ENCODE peak calls at places on chromosomes 11 and 22, in nine cellular contexts. F is choroid plexus epithelial cell, B is Calu3, W is AG10803, R is breast epithelium, D is HFFc6, O is nephron progenitor cell, H is astrocyte of the spinal cord, T is WTC11. E is an unnamed sample.

GRCh38 chr11:118610773-118611432 is 3.5 kb downstream of the PHLDB1 start:
- DNase-seq in F (peak), D (peak), O (peak), T (peak), R (peak), H (peak), B (peak), W (peak), E (peak)

GRCh38 chr22:19674929-19675253 is 39.4 kb upstream of the SEPTIN5 start:
- DNase-seq in W (no peak), R (no peak), H (no peak), O (no peak), D (no peak), B (no peak), T (no peak), F (no peak), E (no peak)

GRCh38 chr11:132632641-132633124 is 899.6 kb downstream of the OPCML start:
- DNase-seq in F (peak), R (no peak), O (no peak), T (no peak), D (peak), H (peak), B (no peak), W (peak), E (no peak)

GRCh38 chr11:71153005-71153395 is 99.4 kb downstream of the SHANK2 start:
- DNase-seq in T (peak), R (no peak), W (no peak), D (no peak), B (peak), O (peak), H (peak), F (peak), E (no peak)

GRCh38 chr11:69915501-69916250 is 96.5 kb upstream of the FGF3 start:
- DNase-seq in H (peak), W (peak), F (peak), R (peak), D (peak), O (peak), B (peak), T (peak), E (peak)

GRCh38 chr11:14370496-14370895 is 11.5 kb upstream of the RRAS2 start:
- DNase-seq in W (no peak), T (no peak), R (no peak), D (no peak), O (no peak), H (no peak), B (no peak), F (no peak), E (no peak)

GRCh38 chr11:133163463-133164419 is 368.6 kb downstream of the OPCML start:
- DNase-seq in W (peak), F (peak), B (peak), D (peak), H (peak), R (no peak), T (no peak), O (peak), E (no peak)

GRCh38 chr22:19679476-19680099 is 34.7 kb upstream of the SEPTIN5 start:
- DNase-seq in F (no peak), T (peak), O (peak), D (no peak), B (peak), R (no peak), W (peak), H (no peak), E (peak)

GRCh38 chr22:46560696-46561295 is 23.4 kb upstream of the CELSR1 start:
- DNase-seq in R (no peak), H (no peak), F (no peak), O (no peak), W (no peak), D (no peak), T (no peak), B (no peak), E (no peak)

DNA sequence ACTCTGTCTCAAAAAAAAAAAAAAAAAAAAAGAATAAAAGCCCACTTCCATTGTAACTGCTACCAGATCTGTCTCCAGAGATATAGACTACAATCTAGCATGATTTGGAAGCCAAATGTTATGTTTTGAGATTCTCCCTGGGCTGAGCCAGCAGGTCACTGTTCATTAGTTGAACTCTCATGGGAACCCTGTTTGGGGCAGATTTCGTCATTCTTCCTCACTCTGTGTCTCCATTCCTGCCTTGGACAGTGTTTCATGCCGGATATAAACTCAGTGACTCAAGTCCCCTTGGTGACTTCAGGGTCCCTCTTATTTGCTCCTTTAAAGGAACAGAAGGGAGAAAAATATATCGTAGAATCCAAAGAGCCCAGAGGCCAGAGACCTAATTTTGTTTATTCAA is 378.1 kb downstream of the LARGE1 start:
- DNase-seq in B (no peak), T (no peak), H (no peak), F (no peak), O (no peak), W (no peak), D (no peak), R (no peak), E (no peak)
- TF ChIP-seq CTCF in B (no peak), T (no peak), H (no peak), F (no peak), O (no peak), W (no peak), D (no peak), R (no peak), E (no peak)

DNA sequence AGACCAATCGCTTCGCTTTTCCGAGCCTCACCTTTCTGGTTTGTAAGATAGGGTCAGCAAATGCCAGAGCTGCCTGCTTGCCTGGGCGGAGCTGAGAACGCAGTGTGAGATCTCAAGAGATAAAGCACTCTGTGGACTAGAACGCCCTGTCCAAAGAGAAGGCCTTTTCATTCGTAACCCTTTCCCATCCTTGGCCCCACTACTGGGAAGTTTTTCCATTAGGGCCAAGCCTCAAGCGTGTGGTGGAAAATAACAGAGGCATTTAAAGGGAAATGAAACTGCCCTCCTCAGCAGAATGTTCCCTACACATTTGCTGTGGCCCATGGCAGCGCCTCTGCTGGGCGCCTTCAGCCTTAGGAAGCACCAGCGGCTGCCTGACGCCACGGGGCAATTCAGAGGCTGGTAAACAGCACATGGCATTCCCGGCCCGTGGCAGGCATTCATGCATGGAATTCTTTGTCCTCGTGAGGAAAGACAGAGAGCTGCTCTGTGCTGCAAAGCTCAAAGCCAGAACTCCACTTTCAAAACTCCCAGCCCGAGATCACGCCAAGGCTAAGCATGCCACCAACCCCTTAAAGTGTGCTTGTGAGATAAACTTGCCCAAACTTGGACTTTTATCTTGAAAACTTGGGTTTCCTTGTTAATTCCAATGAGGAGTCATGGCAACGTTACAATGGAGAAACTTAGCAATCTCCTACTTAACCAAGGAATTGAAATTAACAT is 38.1 kb downstream of the AHNAK start:
- DNase-seq in H (peak), O (peak), B (peak), W (peak), F (peak), D (peak), T (peak), R (peak), E (peak)
- TF ChIP-seq CTCF in H (peak), O (peak), B (peak), W (peak), F (peak), D (peak), T (no peak), R (peak), E (peak)

DNA sequence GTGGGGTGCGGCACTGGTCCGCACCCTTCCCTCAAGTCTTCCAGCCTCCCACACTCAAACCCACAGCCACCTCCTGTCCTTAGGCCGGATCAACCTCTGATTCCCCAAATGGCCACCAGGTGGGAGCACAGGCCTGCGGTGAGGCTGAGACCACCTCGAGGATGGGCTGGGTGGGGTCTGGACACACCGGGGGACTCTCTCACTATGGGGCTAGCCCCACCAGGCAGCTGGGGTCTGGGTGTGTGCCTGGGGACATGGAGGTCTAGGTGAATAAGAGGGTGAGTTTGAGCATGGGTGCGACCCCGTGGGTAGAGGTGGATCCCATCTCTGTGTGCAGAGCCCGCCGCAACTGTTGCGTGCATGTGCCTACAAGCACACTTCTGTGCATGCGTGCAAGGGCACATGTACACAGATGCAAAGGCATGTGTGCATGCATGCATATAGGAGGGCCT is 32.6 kb downstream of the MYO18B start:
- DNase-seq in R (no peak), B (peak), F (no peak), T (peak), O (peak), H (no peak), D (no peak), W (no peak), E (peak)
- TF ChIP-seq CTCF in R (no peak), B (peak), F (peak), T (peak), O (peak), H (peak), D (peak), W (peak), E (peak)

GRCh38 chr11:103619480-103619879 is 417.0 kb upstream of the DDI1 start:
- DNase-seq in H (no peak), R (no peak), D (peak), F (peak), O (no peak), W (no peak), T (no peak), B (peak), E (no peak)
- TF ChIP-seq CTCF in H (no peak), R (no peak), D (peak), F (peak), O (peak), W (no peak), T (no peak), B (no peak), E (no peak)

DNA sequence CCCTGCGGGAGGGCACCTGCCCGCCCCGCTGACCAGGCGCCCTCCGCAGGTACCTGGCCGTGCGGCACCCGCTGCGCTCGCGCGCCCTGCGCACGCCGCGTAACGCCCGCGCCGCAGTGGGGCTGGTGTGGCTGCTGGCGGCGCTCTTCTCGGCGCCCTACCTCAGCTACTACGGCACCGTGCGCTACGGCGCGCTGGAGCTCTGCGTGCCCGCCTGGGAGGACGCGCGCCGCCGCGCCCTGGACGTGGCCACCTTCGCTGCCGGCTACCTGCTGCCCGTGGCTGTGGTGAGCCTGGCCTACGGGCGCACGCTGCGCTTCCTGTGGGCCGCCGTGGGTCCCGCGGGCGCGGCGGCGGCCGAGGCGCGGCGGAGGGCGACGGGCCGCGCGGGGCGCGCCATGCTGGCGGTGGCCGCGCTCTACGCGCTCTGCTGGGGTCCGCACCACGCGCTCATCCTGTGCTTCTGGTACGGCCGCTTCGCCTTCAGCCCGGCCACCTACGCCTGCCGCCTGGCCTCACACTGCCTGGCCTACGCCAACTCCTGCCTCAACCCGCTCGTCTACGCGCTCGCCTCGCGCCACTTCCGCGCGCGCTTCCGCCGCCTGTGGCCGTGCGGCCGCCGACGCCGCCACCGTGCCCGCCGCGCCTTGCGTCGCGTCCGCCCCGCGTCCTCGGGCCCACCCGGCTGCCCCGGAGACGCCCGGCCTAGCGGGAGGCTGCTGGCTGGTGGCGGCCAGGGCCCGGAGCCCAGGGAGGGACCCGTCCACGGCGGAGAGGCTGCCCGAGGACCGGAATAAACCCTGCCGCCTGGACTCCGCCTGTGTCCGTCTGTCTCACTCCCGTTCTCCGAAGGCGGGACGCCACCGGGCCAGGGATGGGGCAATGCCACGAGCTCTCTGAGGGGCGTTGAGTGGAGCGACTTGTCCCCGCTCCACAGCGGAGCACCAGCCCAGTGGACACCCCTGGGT is 1.8 kb downstream of the GALR3 start:
- DNase-seq in H (no peak), F (peak), W (no peak), B (no peak), R (no peak), O (peak), D (no peak), T (peak), E (no peak)
- TF ChIP-seq CTCF in H (no peak), F (no peak), W (no peak), B (no peak), R (no peak), O (no peak), D (no peak), T (no peak), E (no peak)

DNA sequence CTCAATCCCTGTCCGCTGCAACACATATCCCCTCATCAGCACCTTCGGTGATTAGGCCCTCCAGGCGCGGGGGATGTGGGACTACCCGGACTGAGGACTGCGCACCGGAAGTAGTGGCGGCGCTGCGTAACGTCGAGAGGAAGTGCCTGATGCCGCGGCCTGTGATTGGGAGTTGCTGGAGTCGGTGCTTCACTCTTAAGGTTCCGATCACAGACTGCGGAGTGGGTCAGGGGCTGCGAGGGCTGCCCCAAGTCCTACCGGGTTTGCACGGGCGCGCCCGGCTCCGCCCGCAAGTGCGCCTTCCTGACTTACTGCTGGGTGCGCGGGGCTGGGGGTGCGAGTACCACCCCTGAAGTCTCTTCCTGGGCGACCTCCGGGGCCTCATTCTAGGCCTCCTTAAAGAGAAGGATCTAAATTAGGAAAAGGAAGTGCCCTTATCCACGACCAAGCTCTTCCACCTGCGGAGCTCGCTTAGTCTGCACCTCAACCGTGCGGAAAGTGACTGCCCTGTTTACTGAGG is at the start of gene ALKBH3:
- DNase-seq in D (peak), F (peak), B (peak), O (peak), R (peak), W (peak), T (peak), H (peak), E (peak)
- TF ChIP-seq CTCF in D (no peak), F (peak), B (no peak), O (no peak), R (no peak), W (no peak), T (no peak), H (no peak), E (no peak)

GRCh38 chr11:78432058-78432515 is 14.5 kb upstream of the GAB2 start:
- DNase-seq in T (peak), O (peak), H (no peak), F (no peak), R (no peak), D (no peak), B (peak), W (no peak), E (peak)
- TF ChIP-seq CTCF in T (no peak), O (peak), H (peak), F (peak), R (no peak), D (peak), B (peak), W (peak), E (peak)

DNA sequence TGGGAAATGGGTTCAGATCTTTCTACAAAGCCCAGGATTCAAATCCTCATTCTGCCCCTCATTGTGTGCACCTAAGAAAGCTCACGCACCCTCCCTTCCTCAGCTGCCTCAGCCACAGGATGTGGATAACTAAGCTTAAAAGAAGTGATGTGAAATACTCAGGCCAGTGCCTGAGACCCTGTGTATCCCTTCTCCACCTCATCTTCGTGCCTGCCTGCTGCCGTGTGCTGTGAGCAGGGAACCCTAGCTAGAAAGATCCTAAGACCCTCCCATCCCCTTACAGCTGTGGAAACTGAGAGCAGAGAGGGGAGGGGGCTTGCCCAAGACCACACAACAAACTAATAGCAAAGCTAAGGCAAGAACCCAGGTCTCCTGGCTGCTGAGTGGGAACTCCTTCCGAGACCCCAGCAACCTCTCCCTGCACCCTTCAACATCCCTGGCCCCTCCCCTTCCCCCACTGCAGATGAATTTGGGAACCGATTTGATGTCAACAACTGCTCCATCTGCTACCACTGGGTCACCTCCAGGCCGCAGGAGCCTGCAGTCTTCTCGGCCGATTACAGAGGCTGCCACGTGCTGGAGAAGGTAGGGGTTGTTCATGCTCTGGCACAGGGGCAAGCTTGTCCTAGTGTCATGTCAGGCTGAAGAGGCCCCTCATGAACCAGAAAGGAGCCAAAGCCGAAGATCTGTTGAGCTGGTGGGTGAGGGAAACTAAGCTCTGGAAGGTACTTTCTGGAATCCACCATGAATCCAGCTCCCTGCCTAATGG is 1.5 kb downstream of the ZP1 start:
- DNase-seq in T (no peak), H (no peak), R (no peak), D (no peak), W (no peak), O (no peak), F (no peak), B (no peak), E (no peak)
- TF ChIP-seq CTCF in T (no peak), H (no peak), R (no peak), D (no peak), W (no peak), O (no peak), F (no peak), B (no peak), E (no peak)

E was measured in neural crest cell.